ENCODE peak calls at places on chromosomes 11 and 22, in four cellular contexts. C is IMR-90, Z is body of pancreas, S is breast epithelium. V is an unnamed sample. For H3K4me1, the result is how much of the 10 kb centered on the place peaks cover.

GRCh38 chr11:13009921-13010736 is 1.0 kb downstream of the RASSF10 start:
- DNase-seq in Z (peak), S (no peak), C (peak), V (peak)

GRCh38 chr11:11843642-11844041 is 1.9 kb downstream of the USP47 start:
- DNase-seq in Z (no peak), C (no peak), S (no peak), V (no peak)

GRCh38 chr11:73996161-73996747 is 12.6 kb downstream of the UCP3 start:
- DNase-seq in S (no peak), C (no peak), Z (no peak), V (no peak)

GRCh38 chr11:120820040-120820439 is 203.9 kb upstream of the TBCEL start:
- DNase-seq in S (no peak), C (no peak), Z (no peak), V (peak)

GRCh38 chr11:113674397-113674685 is 31.8 kb downstream of the TMPRSS5 start:
- DNase-seq in S (no peak), C (no peak), Z (no peak), V (no peak)

GRCh38 chr11:88035271-88035670 is 140.0 kb downstream of the RAB38 start:
- DNase-seq in Z (no peak), C (peak), S (no peak), V (no peak)

GRCh38 chr11:11381471-11382100 is 28.5 kb upstream of the CSNK2A3 start:
- DNase-seq in Z (no peak), C (no peak), S (no peak), V (no peak)

GRCh38 chr11:15893080-15893492 is 463.3 kb downstream of the SOX6 start:
- DNase-seq in S (no peak), C (peak), Z (no peak), V (no peak)

GRCh38 chr11:68670208-68670992 is 13.9 kb upstream of the GAL start:
- DNase-seq in Z (no peak), S (no peak), C (no peak), V (no peak)

GRCh38 chr11:32056445-32056844 is 34.4 kb upstream of the RCN1 start:
- DNase-seq in S (no peak), C (no peak), Z (no peak), V (no peak)

GRCh38 chr22:44037519-44038370 is 13.6 kb downstream of the PARVB start:
- DNase-seq in S (no peak), Z (no peak), C (peak), V (no peak)

GRCh38 chr11:47595029-47595428 is 818 bp upstream of the C1QTNF4 start:
- DNase-seq in C (no peak), S (no peak), Z (no peak), V (peak)

GRCh38 chr11:104918113-104918824 is 20.0 kb upstream of the CASP12 start:
- DNase-seq in Z (no peak), C (peak), S (no peak), V (no peak)

GRCh38 chr11:19419021-19419750 is 178.4 kb upstream of the E2F8 start:
- DNase-seq in S (no peak), Z (no peak), C (peak), V (peak)

GRCh38 chr11:1966531-1966930 is 19.4 kb downstream of the MRPL23 start:
- DNase-seq in S (no peak), Z (no peak), C (no peak), V (no peak)

GRCh38 chr11:123483058-123483457 is 53.0 kb downstream of the GRAMD1B start:
- DNase-seq in S (no peak), Z (no peak), C (peak), V (no peak)

GRCh38 chr11:118877487-118878173 is 6.1 kb upstream of the CXCR5 start:
- DNase-seq in C (no peak), S (no peak), Z (no peak), V (no peak)

GRCh38 chr11:132604446-132604845 is 927.9 kb downstream of the OPCML start:
- DNase-seq in Z (no peak), C (peak), S (no peak), V (no peak)

GRCh38 chr11:92550871-92551270 is 326.3 kb downstream of the FAT3 start:
- DNase-seq in S (no peak), C (no peak), Z (no peak), V (no peak)

GRCh38 chr11:130452941-130453340 is 4.5 kb downstream of the ADAMTS15 start:
- DNase-seq in S (no peak), Z (no peak), C (no peak), V (no peak)

GRCh38 chr11:69166186-69167115 is 10.7 kb downstream of the SMIM38 start:
- DNase-seq in S (no peak), C (peak), Z (no peak), V (no peak)

GRCh38 chr11:44870142-44870541 is 80.5 kb downstream of the TP53I11 start:
- DNase-seq in C (no peak), S (no peak), Z (no peak), V (no peak)

GRCh38 chr11:44559207-44559943 is 6.1 kb upstream of the CD82 start:
- DNase-seq in Z (no peak), S (no peak), C (no peak), V (no peak)

GRCh38 chr22:44151661-44152060 is 29.1 kb upstream of the PARVG start:
- DNase-seq in C (peak), S (no peak), Z (no peak), V (no peak)

GRCh38 chr11:68913188-68913587 is 9.5 kb downstream of the IGHMBP2 start:
- DNase-seq in S (no peak), C (no peak), Z (no peak), V (no peak)

GRCh38 chr22:20205964-20206708 is 55.3 kb upstream of the CCDC188 start:
- DNase-seq in Z (peak), C (peak), S (no peak), V (peak)

GRCh38 chr22:43399338-43399979 is 12.4 kb upstream of the MPPED1 start:
- DNase-seq in C (no peak), Z (no peak), S (no peak), V (no peak)

GRCh38 chr11:70203749-70204465 is 811 bp downstream of the FADD start:
- DNase-seq in Z (peak), S (no peak), C (peak), V (peak)

GRCh38 chr11:14623036-14623435 is 20.6 kb upstream of the PDE3B start:
- DNase-seq in S (no peak), Z (no peak), C (no peak), V (no peak)

GRCh38 chr11:59551651-59552521 is 40.5 kb downstream of the OR4D9 start:
- DNase-seq in Z (peak), C (peak), S (no peak), V (no peak)

GRCh38 chr11:70933986-70934583 is 318.3 kb downstream of the SHANK2 start:
- DNase-seq in Z (no peak), C (no peak), S (no peak), V (peak)

GRCh38 chr22:48898524-48899377 is 928.9 kb downstream of the BRD1 start:
- DNase-seq in Z (no peak), C (no peak), S (no peak), V (no peak)

GRCh38 chr11:122563761-122564160 is 91.8 kb upstream of the UBASH3B start:
- DNase-seq in Z (no peak), S (no peak), C (no peak), V (no peak)

GRCh38 chr22:25161017-25161915 is 38.4 kb upstream of the CRYBB3 start:
- DNase-seq in C (no peak), S (no peak), Z (no peak), V (no peak)

GRCh38 chr11:59173964-59174663 is 2.2 kb downstream of the DTX4 start:
- DNase-seq in S (no peak), Z (peak), C (peak), V (peak)

GRCh38 chr11:114098927-114099326 is 39.4 kb downstream of the ZBTB16 start:
- DNase-seq in S (no peak), C (no peak), Z (peak), V (no peak)

GRCh38 chr11:71936825-71937224 is 8.0 kb downstream of the RNF121 start:
- DNase-seq in S (no peak), Z (no peak), C (peak), V (no peak)

GRCh38 chr11:124068711-124069110 is 27.6 kb upstream of the OR10G7 start:
- DNase-seq in Z (no peak), S (no peak), C (no peak), V (no peak)

GRCh38 chr11:47797633-47798032 is 30.5 kb upstream of the FNBP4 start:
- DNase-seq in S (no peak), Z (no peak), C (peak), V (no peak)

GRCh38 chr22:30305519-30305905 is 16.2 kb upstream of the CASTOR1 start:
- DNase-seq in S (no peak), Z (no peak), C (no peak), V (peak)
- TF ChIP-seq POLR2A in S (peak), Z (no peak), C (no peak), V (no peak)

GRCh38 chr22:23270798-23271596 is 90.7 kb downstream of the BCR start:
- DNase-seq in C (no peak), Z (no peak), S (no peak), V (no peak)
- H3K4me1 ChIP-seq in C (under half), Z (under half), S (under half), V (under half)

DNA sequence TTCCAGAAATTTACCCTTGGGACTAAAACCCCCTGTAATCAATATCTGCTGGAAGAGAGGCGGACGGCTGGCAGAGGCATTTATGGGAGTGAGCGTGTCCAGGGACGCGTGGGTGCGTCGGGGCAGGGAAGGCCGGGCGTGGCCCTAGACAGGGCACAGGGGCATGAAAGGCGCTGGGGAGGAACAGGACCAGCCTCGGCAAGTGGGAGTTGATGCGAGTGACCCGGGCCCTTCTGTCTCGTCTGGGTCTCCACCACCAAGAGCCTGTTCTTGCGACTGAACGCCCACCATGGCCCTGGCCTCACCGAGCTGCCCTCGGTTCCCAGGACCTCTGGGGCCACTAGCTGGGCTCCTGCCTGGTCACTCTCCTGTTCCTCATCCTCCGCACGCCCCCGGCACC is 17.5 kb downstream of the OSBPL5 start:
- DNase-seq in Z (no peak), C (no peak), S (no peak), V (no peak)
- H3K4me3 ChIP-seq in Z (no peak), C (no peak), S (no peak), V (no peak)

GRCh38 chr11:117629891-117630538 is 167.0 kb downstream of the DSCAML1 start:
- DNase-seq in S (no peak), Z (no peak), C (no peak), V (no peak)
- TF ChIP-seq POLR2A in S (no peak), Z (no peak), C (no peak), V (no peak)

GRCh38 chr11:94750319-94751215 is 17.6 kb upstream of the AMOTL1 start:
- DNase-seq in Z (no peak), S (no peak), C (no peak), V (no peak)
- H3K4me1 ChIP-seq in Z (under half), S (under half), C (under half), V (under half)

GRCh38 chr11:62025429-62026105 is 58.1 kb upstream of the FTH1 start:
- DNase-seq in Z (peak), S (no peak), C (peak), V (peak)
- H3K4me3 ChIP-seq in Z (no peak), S (no peak), C (no peak), V (no peak)

V was measured in thyroid gland.